ENCODE peak calls at places on chromosomes 13 and 19, in nine cellular contexts. One of them, this sample, is unnamed.

GRCh38 chr19:57830071-57830602 is at the start of gene ZNF587B:
- DNase-seq in PC-9: peak
- DNase-seq in A549: no peak
- DNase-seq in lung: peak
- DNase-seq in GM06990: peak
- DNase-seq in fibroblast of the aortic adventitia: peak
- DNase-seq in cardiac fibroblast: peak
- DNase-seq in epithelial cell of proximal tubule: no peak
- DNase-seq in thoracic aorta: no peak
- DNase-seq in this sample: no peak

GRCh38 chr13:43835701-43836100 is 43.8 kb downstream of the CCDC122 start:
- DNase-seq in PC-9: no peak
- DNase-seq in A549: no peak
- DNase-seq in lung: no peak
- DNase-seq in GM06990: no peak
- DNase-seq in fibroblast of the aortic adventitia: peak
- DNase-seq in cardiac fibroblast: peak
- DNase-seq in epithelial cell of proximal tubule: no peak
- DNase-seq in thoracic aorta: no peak
- DNase-seq in this sample: peak

GRCh38 chr19:20079487-20079886 is 1.7 kb downstream of the ZNF90 start:
- DNase-seq in PC-9: no peak
- DNase-seq in A549: no peak
- DNase-seq in lung: no peak
- DNase-seq in GM06990: no peak
- DNase-seq in fibroblast of the aortic adventitia: peak
- DNase-seq in cardiac fibroblast: no peak
- DNase-seq in epithelial cell of proximal tubule: no peak
- DNase-seq in thoracic aorta: no peak
- DNase-seq in this sample: no peak

GRCh38 chr13:21849323-21849722 is 178.4 kb downstream of the FGF9 start:
- DNase-seq in PC-9: no peak
- DNase-seq in A549: no peak
- DNase-seq in lung: no peak
- DNase-seq in GM06990: no peak
- DNase-seq in fibroblast of the aortic adventitia: peak
- DNase-seq in cardiac fibroblast: peak
- DNase-seq in epithelial cell of proximal tubule: no peak
- DNase-seq in thoracic aorta: no peak
- DNase-seq in this sample: peak

GRCh38 chr13:99811067-99811715 is 160.4 kb downstream of the ZIC5 start:
- DNase-seq in PC-9: no peak
- DNase-seq in A549: no peak
- DNase-seq in lung: no peak
- DNase-seq in GM06990: no peak
- DNase-seq in fibroblast of the aortic adventitia: no peak
- DNase-seq in cardiac fibroblast: no peak
- DNase-seq in epithelial cell of proximal tubule: no peak
- DNase-seq in thoracic aorta: no peak
- DNase-seq in this sample: no peak

GRCh38 chr13:98508280-98509074 is 68.4 kb downstream of the STK24 start:
- DNase-seq in PC-9: peak
- DNase-seq in A549: no peak
- DNase-seq in lung: no peak
- DNase-seq in GM06990: no peak
- DNase-seq in fibroblast of the aortic adventitia: peak
- DNase-seq in cardiac fibroblast: peak
- DNase-seq in epithelial cell of proximal tubule: peak
- DNase-seq in thoracic aorta: no peak
- DNase-seq in this sample: peak

GRCh38 chr13:114104626-114105350 is 27.6 kb downstream of the RASA3 start:
- DNase-seq in PC-9: no peak
- DNase-seq in A549: no peak
- DNase-seq in lung: no peak
- DNase-seq in GM06990: no peak
- DNase-seq in fibroblast of the aortic adventitia: no peak
- DNase-seq in cardiac fibroblast: no peak
- DNase-seq in epithelial cell of proximal tubule: no peak
- DNase-seq in thoracic aorta: no peak
- DNase-seq in this sample: no peak

GRCh38 chr19:10454267-10454666 is 33.9 kb downstream of the PDE4A start:
- DNase-seq in PC-9: no peak
- DNase-seq in A549: no peak
- DNase-seq in lung: no peak
- DNase-seq in GM06990: no peak
- DNase-seq in fibroblast of the aortic adventitia: no peak
- DNase-seq in cardiac fibroblast: peak
- DNase-seq in epithelial cell of proximal tubule: no peak
- DNase-seq in thoracic aorta: no peak
- DNase-seq in this sample: no peak

GRCh38 chr19:14561832-14562351 is 10.0 kb downstream of the NDUFB7 start:
- DNase-seq in PC-9: peak
- DNase-seq in A549: no peak
- DNase-seq in lung: no peak
- DNase-seq in GM06990: peak
- DNase-seq in fibroblast of the aortic adventitia: peak
- DNase-seq in cardiac fibroblast: peak
- DNase-seq in epithelial cell of proximal tubule: no peak
- DNase-seq in thoracic aorta: no peak
- DNase-seq in this sample: no peak

GRCh38 chr19:30853036-30853435 is 480.9 kb downstream of the ZNF536 start:
- DNase-seq in PC-9: no peak
- DNase-seq in A549: no peak
- DNase-seq in lung: no peak
- DNase-seq in GM06990: no peak
- DNase-seq in fibroblast of the aortic adventitia: no peak
- DNase-seq in cardiac fibroblast: no peak
- DNase-seq in epithelial cell of proximal tubule: no peak
- DNase-seq in thoracic aorta: no peak
- DNase-seq in this sample: no peak

GRCh38 chr13:74886496-74886895 is 595.5 kb downstream of the TBC1D4 start:
- DNase-seq in PC-9: no peak
- DNase-seq in A549: no peak
- DNase-seq in lung: no peak
- DNase-seq in GM06990: no peak
- DNase-seq in fibroblast of the aortic adventitia: peak
- DNase-seq in cardiac fibroblast: peak
- DNase-seq in epithelial cell of proximal tubule: no peak
- DNase-seq in thoracic aorta: no peak
- DNase-seq in this sample: peak

GRCh38 chr19:47713046-47714021 is at the start of gene EHD2:
- DNase-seq in PC-9: peak
- DNase-seq in A549: peak
- DNase-seq in lung: peak
- DNase-seq in GM06990: no peak
- DNase-seq in fibroblast of the aortic adventitia: peak
- DNase-seq in cardiac fibroblast: peak
- DNase-seq in epithelial cell of proximal tubule: no peak
- DNase-seq in thoracic aorta: no peak
- DNase-seq in this sample: peak

GRCh38 chr19:38640368-38640767 is 7.1 kb upstream of the ACTN4 start:
- DNase-seq in PC-9: no peak
- DNase-seq in A549: no peak
- DNase-seq in lung: no peak
- DNase-seq in GM06990: no peak
- DNase-seq in fibroblast of the aortic adventitia: no peak
- DNase-seq in cardiac fibroblast: no peak
- DNase-seq in epithelial cell of proximal tubule: no peak
- DNase-seq in thoracic aorta: no peak
- DNase-seq in this sample: no peak

GRCh38 chr13:110089815-110090214 is 217.1 kb downstream of the COL4A1 start:
- DNase-seq in PC-9: no peak
- DNase-seq in A549: no peak
- DNase-seq in lung: no peak
- DNase-seq in GM06990: no peak
- DNase-seq in fibroblast of the aortic adventitia: no peak
- DNase-seq in cardiac fibroblast: no peak
- DNase-seq in epithelial cell of proximal tubule: no peak
- DNase-seq in thoracic aorta: no peak
- DNase-seq in this sample: no peak
- TF ChIP-seq CTCF in PC-9: peak
- TF ChIP-seq CTCF in A549: no peak
- TF ChIP-seq CTCF in lung: no peak
- TF ChIP-seq CTCF in GM06990: peak
- TF ChIP-seq CTCF in fibroblast of the aortic adventitia: peak
- TF ChIP-seq CTCF in cardiac fibroblast: peak
- TF ChIP-seq CTCF in epithelial cell of proximal tubule: peak
- TF ChIP-seq CTCF in thoracic aorta: peak
- TF ChIP-seq CTCF in this sample: peak

DNA sequence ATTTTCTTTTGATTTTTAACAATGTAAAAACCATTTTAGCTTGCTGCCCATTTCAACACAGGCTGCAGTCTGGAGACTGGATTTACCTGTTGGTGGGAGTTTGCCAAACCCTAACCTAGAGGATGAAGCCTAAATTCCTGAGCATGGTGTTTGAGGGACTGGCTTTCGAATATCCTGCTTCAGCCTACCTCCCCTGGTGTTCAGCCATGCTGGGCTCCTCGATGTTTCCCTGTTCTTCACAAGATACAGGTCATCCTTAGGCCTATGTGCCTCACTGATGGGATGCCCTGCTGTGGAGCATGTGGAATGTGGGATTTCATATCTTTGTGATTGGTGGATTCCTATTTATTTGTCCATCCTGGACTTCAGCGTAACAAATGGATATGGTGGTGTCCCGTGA is 20.4 kb upstream of the ERCC5 start:
- DNase-seq in PC-9: no peak
- DNase-seq in A549: no peak
- DNase-seq in lung: no peak
- DNase-seq in GM06990: no peak
- DNase-seq in fibroblast of the aortic adventitia: no peak
- DNase-seq in cardiac fibroblast: no peak
- DNase-seq in epithelial cell of proximal tubule: no peak
- DNase-seq in thoracic aorta: no peak
- DNase-seq in this sample: no peak
- H3K4me3 ChIP-seq in PC-9: no peak
- H3K4me3 ChIP-seq in A549: no peak
- H3K4me3 ChIP-seq in lung: no peak
- H3K4me3 ChIP-seq in GM06990: no peak
- H3K4me3 ChIP-seq in fibroblast of the aortic adventitia: peak
- H3K4me3 ChIP-seq in cardiac fibroblast: no peak
- H3K4me3 ChIP-seq in epithelial cell of proximal tubule: no peak
- H3K4me3 ChIP-seq in thoracic aorta: no peak
- H3K4me3 ChIP-seq in this sample: peak

GRCh38 chr19:13032837-13033236 is 37.6 kb downstream of the NFIX start:
- DNase-seq in PC-9: no peak
- DNase-seq in A549: no peak
- DNase-seq in lung: no peak
- DNase-seq in GM06990: no peak
- DNase-seq in fibroblast of the aortic adventitia: no peak
- DNase-seq in cardiac fibroblast: no peak
- DNase-seq in epithelial cell of proximal tubule: no peak
- DNase-seq in thoracic aorta: no peak
- DNase-seq in this sample: no peak

GRCh38 chr19:13031917-13032623 is 36.8 kb downstream of the NFIX start:
- DNase-seq in PC-9: no peak
- DNase-seq in A549: no peak
- DNase-seq in lung: no peak
- DNase-seq in GM06990: no peak
- DNase-seq in fibroblast of the aortic adventitia: peak
- DNase-seq in cardiac fibroblast: peak
- DNase-seq in epithelial cell of proximal tubule: no peak
- DNase-seq in thoracic aorta: no peak
- DNase-seq in this sample: peak

GRCh38 chr19:13033819-13034611 is 38.7 kb downstream of the NFIX start:
- DNase-seq in PC-9: peak
- DNase-seq in A549: peak
- DNase-seq in lung: peak
- DNase-seq in GM06990: no peak
- DNase-seq in fibroblast of the aortic adventitia: peak
- DNase-seq in cardiac fibroblast: peak
- DNase-seq in epithelial cell of proximal tubule: no peak
- DNase-seq in thoracic aorta: no peak
- DNase-seq in this sample: peak

GRCh38 chr19:13034636-13035035 is 39.4 kb downstream of the NFIX start:
- DNase-seq in PC-9: no peak
- DNase-seq in A549: no peak
- DNase-seq in lung: no peak
- DNase-seq in GM06990: no peak
- DNase-seq in fibroblast of the aortic adventitia: peak
- DNase-seq in cardiac fibroblast: no peak
- DNase-seq in epithelial cell of proximal tubule: no peak
- DNase-seq in thoracic aorta: no peak
- DNase-seq in this sample: no peak

DNA sequence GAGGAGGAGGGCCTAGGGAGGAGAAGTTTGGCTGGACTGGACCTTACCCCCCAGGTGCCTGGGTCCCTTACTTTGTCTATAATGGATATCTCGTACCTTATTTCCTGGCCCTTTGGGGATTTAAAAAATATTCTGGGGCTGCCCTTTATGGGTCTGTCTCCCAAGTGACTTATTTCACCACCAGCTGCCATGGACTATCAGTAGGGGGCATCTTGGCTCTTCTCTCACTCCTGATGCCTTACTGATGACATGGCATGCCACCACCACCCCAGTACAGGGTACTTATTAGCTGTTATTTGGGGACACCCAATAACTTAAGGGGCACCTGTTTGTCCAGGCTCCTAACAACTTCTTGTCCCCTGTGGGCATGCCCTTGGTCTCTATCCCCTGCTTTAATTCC is 38.0 kb downstream of the NFIX start:
- DNase-seq in PC-9: no peak
- DNase-seq in A549: no peak
- DNase-seq in lung: no peak
- DNase-seq in GM06990: no peak
- DNase-seq in fibroblast of the aortic adventitia: no peak
- DNase-seq in cardiac fibroblast: no peak
- DNase-seq in epithelial cell of proximal tubule: no peak
- DNase-seq in thoracic aorta: no peak
- DNase-seq in this sample: peak
- TF ChIP-seq CTCF in PC-9: no peak
- TF ChIP-seq CTCF in A549: no peak
- TF ChIP-seq CTCF in lung: no peak
- TF ChIP-seq CTCF in GM06990: peak
- TF ChIP-seq CTCF in fibroblast of the aortic adventitia: peak
- TF ChIP-seq CTCF in cardiac fibroblast: no peak
- TF ChIP-seq CTCF in epithelial cell of proximal tubule: peak
- TF ChIP-seq CTCF in thoracic aorta: no peak
- TF ChIP-seq CTCF in this sample: peak

DNA sequence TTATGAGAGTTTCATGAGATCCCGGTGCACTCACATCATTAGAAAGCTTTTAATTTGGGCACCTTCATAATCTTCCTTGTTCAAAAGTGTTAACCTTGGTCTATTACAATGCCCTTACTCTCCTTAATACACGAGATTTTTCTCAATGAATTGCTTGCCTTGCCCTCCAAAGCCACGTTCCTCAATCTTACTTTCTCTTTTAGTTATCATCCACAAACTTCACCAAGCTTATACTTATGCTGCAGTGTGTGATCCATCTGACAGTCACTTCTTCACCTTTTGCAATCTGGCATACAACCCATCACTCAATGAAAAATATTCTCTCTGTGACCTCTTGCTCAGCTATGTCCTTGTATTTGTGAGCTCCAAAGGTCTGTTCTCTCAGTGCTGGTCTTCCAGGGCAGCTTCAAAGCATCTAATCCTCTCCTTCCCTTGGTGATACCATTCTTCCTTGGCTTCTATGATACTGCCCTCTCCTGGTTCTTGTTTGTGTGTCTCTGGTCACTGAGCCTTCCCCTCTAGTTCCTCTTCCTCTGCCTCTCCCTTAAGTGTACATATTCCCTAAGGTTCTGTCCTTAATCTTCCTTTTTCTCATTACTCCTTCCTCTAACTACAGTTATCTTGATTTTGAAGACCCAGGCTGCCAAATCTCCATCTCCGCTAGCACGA is 202.2 kb upstream of the STARD13 start:
- DNase-seq in PC-9: no peak
- DNase-seq in A549: no peak
- DNase-seq in lung: no peak
- DNase-seq in GM06990: no peak
- DNase-seq in fibroblast of the aortic adventitia: peak
- DNase-seq in cardiac fibroblast: peak
- DNase-seq in epithelial cell of proximal tubule: no peak
- DNase-seq in thoracic aorta: no peak
- DNase-seq in this sample: peak
- H3K4me3 ChIP-seq in PC-9: no peak
- H3K4me3 ChIP-seq in A549: no peak
- H3K4me3 ChIP-seq in lung: no peak
- H3K4me3 ChIP-seq in GM06990: no peak
- H3K4me3 ChIP-seq in fibroblast of the aortic adventitia: peak
- H3K4me3 ChIP-seq in cardiac fibroblast: peak
- H3K4me3 ChIP-seq in epithelial cell of proximal tubule: no peak
- H3K4me3 ChIP-seq in thoracic aorta: peak
- H3K4me3 ChIP-seq in this sample: no peak